ENCODE peak calls at places on chromosomes 3 and 15, in eight cellular contexts. B, I, K, A, V, P, N and X are unnamed samples.

GRCh38 chr15:32676095-32676643 is 34.7 kb downstream of the SCG5 start:
- DNase-seq in B (no peak), I (no peak), K (no peak), A (no peak), V (no peak), P (no peak), N (no peak), X (no peak)

GRCh38 chr3:157142315-157142714 is 17.6 kb downstream of the CCNL1 start:
- DNase-seq in B (no peak), I (no peak), K (no peak), A (no peak), V (no peak), P (no peak), N (no peak), X (no peak)

GRCh38 chr15:31365655-31366127 is 39.1 kb downstream of the KLF13 start:
- DNase-seq in B (peak), I (peak), K (peak), A (peak), V (peak), P (peak), N (no peak), X (peak)

GRCh38 chr3:64158334-64158733 is 66.9 kb downstream of the PRICKLE2 start:
- DNase-seq in B (no peak), I (no peak), K (peak), A (peak), V (no peak), P (no peak), N (no peak), X (peak)

GRCh38 chr3:155018621-155019330 is 61.3 kb upstream of the MME start:
- DNase-seq in B (no peak), I (no peak), K (no peak), A (peak), V (no peak), P (no peak), N (no peak), X (no peak)

GRCh38 chr3:10505050-10505790 is at the start of gene ATP2B2:
- DNase-seq in B (no peak), I (no peak), K (peak), A (no peak), V (no peak), P (no peak), N (no peak), X (no peak)

GRCh38 chr3:51933471-51934138 is 8.1 kb downstream of the RRP9 start:
- DNase-seq in B (no peak), I (no peak), K (no peak), A (no peak), V (no peak), P (no peak), N (no peak), X (no peak)

GRCh38 chr3:43001094-43001553 is 22.0 kb downstream of the GASK1A start:
- DNase-seq in B (peak), I (no peak), K (peak), A (peak), V (peak), P (peak), N (no peak), X (peak)

GRCh38 chr15:97978408-97979130 is 18.1 kb downstream of the ARRDC4 start:
- DNase-seq in B (no peak), I (no peak), K (peak), A (peak), V (no peak), P (peak), N (no peak), X (no peak)

GRCh38 chr3:72791132-72791531 is 57.1 kb downstream of the SHQ1 start:
- DNase-seq in B (no peak), I (no peak), K (no peak), A (peak), V (no peak), P (no peak), N (no peak), X (no peak)

GRCh38 chr3:83034806-83035703 is 1273.6 kb upstream of the GBE1 start:
- DNase-seq in B (no peak), I (no peak), K (no peak), A (no peak), V (no peak), P (no peak), N (no peak), X (no peak)

GRCh38 chr15:69735126-69735525 is 282.5 kb downstream of the RPLP1 start:
- DNase-seq in B (no peak), I (no peak), K (no peak), A (peak), V (peak), P (no peak), N (no peak), X (no peak)

GRCh38 chr15:24696201-24696600 is 20.6 kb downstream of the NPAP1 start:
- DNase-seq in B (no peak), I (no peak), K (no peak), A (no peak), V (no peak), P (no peak), N (no peak), X (no peak)

GRCh38 chr15:58483316-58483715 is 51.5 kb downstream of the LIPC start:
- DNase-seq in B (no peak), I (no peak), K (no peak), A (no peak), V (no peak), P (no peak), N (no peak), X (no peak)

GRCh38 chr15:90106522-90107117 is 4.4 kb upstream of the IDH2 start:
- DNase-seq in B (peak), I (no peak), K (peak), A (peak), V (no peak), P (no peak), N (peak), X (peak)

GRCh38 chr3:195168009-195168759 is 102.8 kb downstream of the XXYLT1 start:
- DNase-seq in B (no peak), I (no peak), K (no peak), A (no peak), V (no peak), P (no peak), N (no peak), X (no peak)

GRCh38 chr3:42652251-42652610 is 1.3 kb upstream of the ZBTB47 start:
- DNase-seq in B (no peak), I (no peak), K (no peak), A (no peak), V (peak), P (no peak), N (no peak), X (no peak)

GRCh38 chr15:63909819-63910437 is 76.2 kb upstream of the HERC1 start:
- DNase-seq in B (peak), I (no peak), K (peak), A (peak), V (peak), P (peak), N (no peak), X (no peak)

GRCh38 chr3:180040966-180041365 is 4.2 kb upstream of the PEX5L start:
- DNase-seq in B (no peak), I (no peak), K (no peak), A (peak), V (no peak), P (no peak), N (no peak), X (no peak)

GRCh38 chr15:35460616-35461015 is 85.3 kb downstream of the DPH6 start:
- DNase-seq in B (no peak), I (no peak), K (no peak), A (no peak), V (no peak), P (no peak), N (no peak), X (no peak)

GRCh38 chr15:97962263-97962662 is 1.8 kb downstream of the ARRDC4 start:
- DNase-seq in B (no peak), I (no peak), K (no peak), A (peak), V (no peak), P (no peak), N (no peak), X (no peak)

GRCh38 chr3:8632402-8633237 is 12.0 kb downstream of the SSUH2 start:
- DNase-seq in B (no peak), I (no peak), K (no peak), A (no peak), V (no peak), P (no peak), N (no peak), X (no peak)

GRCh38 chr3:192892981-192893827 is 24.5 kb downstream of the MB21D2 start:
- DNase-seq in B (peak), I (peak), K (peak), A (peak), V (peak), P (peak), N (peak), X (peak)

GRCh38 chr3:131806736-131807135 is 228.1 kb downstream of the CPNE4 start:
- DNase-seq in B (no peak), I (no peak), K (no peak), A (no peak), V (no peak), P (no peak), N (no peak), X (no peak)

GRCh38 chr3:187999821-188000220 is 154.1 kb upstream of the LPP start:
- DNase-seq in B (no peak), I (peak), K (no peak), A (no peak), V (no peak), P (no peak), N (no peak), X (no peak)

GRCh38 chr3:186619787-186620212 is 6.9 kb downstream of the AHSG start:
- DNase-seq in B (no peak), I (no peak), K (no peak), A (no peak), V (no peak), P (no peak), N (no peak), X (no peak)

GRCh38 chr3:149042766-149043386 is 43.5 kb downstream of the HLTF start:
- DNase-seq in B (peak), I (no peak), K (no peak), A (peak), V (peak), P (peak), N (no peak), X (no peak)

GRCh38 chr15:42228036-42228435 is 19.9 kb upstream of the VPS39 start:
- DNase-seq in B (no peak), I (no peak), K (no peak), A (no peak), V (no peak), P (no peak), N (no peak), X (no peak)

GRCh38 chr3:157532529-157533297 is 29.5 kb upstream of the VEPH1 start:
- DNase-seq in B (peak), I (no peak), K (no peak), A (peak), V (peak), P (peak), N (peak), X (peak)

GRCh38 chr3:19149388-19149787 is 1.1 kb downstream of the KCNH8 start:
- DNase-seq in B (no peak), I (no peak), K (peak), A (peak), V (peak), P (no peak), N (peak), X (peak)

GRCh38 chr3:94066829-94067470 is 4.1 kb downstream of the NSUN3 start:
- DNase-seq in B (no peak), I (no peak), K (no peak), A (no peak), V (no peak), P (no peak), N (no peak), X (no peak)

DNA sequence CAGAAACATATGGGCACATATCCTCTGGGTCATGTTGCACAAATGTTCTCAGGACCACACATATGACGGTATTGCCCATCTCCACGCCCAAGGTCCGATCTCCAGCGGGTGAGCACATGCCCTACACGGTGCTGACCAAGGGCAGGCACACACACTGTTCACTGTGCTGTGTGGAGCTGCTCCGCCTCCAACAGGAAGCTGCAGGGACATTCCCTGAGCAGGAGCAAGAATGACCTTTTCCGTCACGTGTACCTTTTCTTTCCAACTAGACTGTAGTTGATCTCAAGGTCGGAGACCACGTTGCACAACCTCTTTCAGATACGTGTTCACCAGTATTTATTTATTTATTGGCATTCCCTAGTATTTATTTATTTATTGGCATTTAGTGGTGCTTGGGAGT is 41.7 kb upstream of the B3GNT5 start:
- DNase-seq in B (no peak), I (no peak), K (peak), A (no peak), V (no peak), P (no peak), N (peak), X (no peak)
- TF ChIP-seq CTCF in B (no peak), I (no peak), K (no peak), A (no peak), V (no peak), P (no peak), N (no peak), X (no peak)

DNA sequence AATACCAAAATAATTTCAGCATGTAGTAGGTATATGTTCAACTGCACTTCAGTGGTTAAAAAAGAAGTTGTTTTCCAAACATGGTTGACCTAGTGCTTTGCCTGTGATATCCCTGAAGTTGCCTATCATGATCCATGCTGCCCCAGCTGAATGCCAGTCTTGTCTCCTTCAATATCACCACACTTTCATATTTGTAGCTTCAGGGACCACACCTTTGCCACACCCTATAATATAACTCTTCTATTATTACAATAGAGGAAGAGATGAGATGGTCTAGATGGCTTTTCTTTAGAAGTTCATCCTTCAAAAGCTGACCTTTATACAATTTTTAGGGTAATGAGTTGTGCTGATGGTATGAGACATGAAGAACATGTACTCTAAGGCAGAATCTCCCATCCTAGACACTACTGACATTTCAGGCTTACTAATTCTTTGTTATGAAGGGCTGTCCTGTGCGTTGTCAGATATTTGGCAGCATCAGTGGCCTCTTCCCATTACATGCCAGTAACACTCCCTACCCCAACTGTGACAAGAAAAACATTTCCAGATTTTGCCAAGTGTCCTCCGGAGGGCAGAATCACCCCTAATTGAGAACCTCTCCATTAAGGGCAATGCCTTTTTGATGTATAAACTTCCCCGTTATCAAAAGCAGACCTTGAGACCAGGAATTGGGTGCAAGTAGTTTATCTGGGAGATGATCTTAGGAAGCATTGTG is 76.2 kb upstream of the PLCL2 start:
- DNase-seq in B (no peak), I (no peak), K (no peak), A (peak), V (no peak), P (peak), N (no peak), X (no peak)
- TF ChIP-seq CTCF in B (no peak), I (no peak), K (no peak), A (peak), V (no peak), P (no peak), N (no peak), X (no peak)

GRCh38 chr3:24060055-24060454 is 115.0 kb downstream of the NR1D2 start:
- DNase-seq in B (peak), I (no peak), K (no peak), A (peak), V (peak), P (peak), N (no peak), X (no peak)
- TF ChIP-seq CTCF in B (peak), I (no peak), K (no peak), A (peak), V (no peak), P (no peak), N (no peak), X (no peak)

DNA sequence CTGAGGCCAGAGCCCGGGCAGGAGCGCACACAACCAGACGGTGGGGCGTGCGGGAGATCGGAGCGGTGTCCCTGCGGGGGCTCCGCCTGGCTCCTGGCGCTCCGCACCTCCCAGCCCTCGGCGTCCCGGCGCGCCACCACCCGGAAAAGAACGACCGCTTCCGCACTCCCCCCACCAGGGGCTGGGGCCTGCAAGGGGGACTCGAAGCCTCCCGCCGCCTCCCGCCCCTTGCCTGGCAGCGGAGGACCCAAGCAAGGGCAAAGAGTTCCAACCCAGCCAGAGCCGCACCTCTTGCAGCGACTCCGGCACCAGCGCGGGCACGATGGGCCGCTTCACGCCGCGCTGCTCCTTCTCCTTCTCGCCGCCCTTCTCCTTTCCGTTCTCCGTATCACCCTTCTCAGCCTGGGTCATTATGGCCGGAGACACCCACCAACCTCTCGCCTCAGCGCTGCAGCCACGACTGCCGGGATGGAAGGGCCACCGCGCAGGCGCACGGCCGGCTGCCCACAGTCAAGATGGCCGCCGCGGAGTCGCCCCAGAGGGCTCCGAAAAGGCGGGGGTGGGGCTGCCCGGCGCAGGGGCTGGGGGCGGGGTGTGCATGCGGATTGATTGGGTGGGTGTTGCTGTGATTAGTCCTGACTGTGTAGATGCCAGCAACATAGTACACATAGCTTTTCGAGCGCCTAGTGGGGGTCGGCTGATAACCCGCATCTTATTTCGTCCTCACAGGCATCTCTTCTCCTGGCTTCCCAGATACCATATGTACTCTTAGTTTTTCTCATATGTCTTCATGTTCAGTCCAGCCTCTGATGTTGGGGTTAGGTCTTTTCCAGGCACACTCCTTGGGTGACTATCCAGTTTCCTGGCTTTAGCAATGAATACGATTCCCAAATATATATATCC is at the start of gene ACTR8:
- DNase-seq in B (peak), I (peak), K (peak), A (peak), V (peak), P (peak), N (peak), X (peak)
- TF ChIP-seq CTCF in B (peak), I (no peak), K (peak), A (no peak), V (peak), P (peak), N (no peak), X (no peak)

GRCh38 chr3:12897537-12898289 is 56.3 kb upstream of the RPL32 start:
- DNase-seq in B (no peak), I (no peak), K (no peak), A (no peak), V (no peak), P (no peak), N (no peak), X (no peak)

GRCh38 chr3:12894629-12895028 is 53.3 kb upstream of the RPL32 start:
- DNase-seq in B (no peak), I (no peak), K (no peak), A (no peak), V (no peak), P (no peak), N (no peak), X (no peak)

GRCh38 chr3:12898290-12898979 is 57.1 kb upstream of the RPL32 start:
- DNase-seq in B (no peak), I (no peak), K (no peak), A (no peak), V (no peak), P (no peak), N (no peak), X (no peak)

GRCh38 chr3:12895391-12896205 is 54.2 kb upstream of the RPL32 start:
- DNase-seq in B (no peak), I (no peak), K (peak), A (peak), V (no peak), P (no peak), N (no peak), X (no peak)

DNA sequence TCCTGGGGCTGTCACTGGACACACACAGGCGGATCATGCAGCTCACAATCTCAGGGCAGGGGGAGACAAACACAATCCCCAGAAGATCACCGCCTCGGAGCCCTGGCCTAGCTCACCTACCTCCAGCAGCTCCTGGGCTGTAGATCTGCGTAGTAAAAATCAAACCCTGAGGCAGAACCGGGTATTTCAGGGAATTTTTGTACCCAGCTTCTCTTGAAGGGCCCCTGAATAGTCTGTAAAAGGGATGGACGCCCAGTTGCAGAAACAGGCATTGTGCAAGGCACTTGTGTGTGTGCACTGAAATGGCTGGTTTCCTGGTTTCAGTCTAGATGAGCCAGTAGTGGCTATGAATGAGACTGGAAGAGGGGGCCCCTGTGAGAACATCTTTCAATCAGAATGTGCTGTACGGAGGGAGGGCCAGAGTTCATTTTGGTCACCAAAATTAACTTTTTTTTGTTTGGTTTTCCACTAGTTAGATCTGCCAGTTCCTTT is 54.9 kb upstream of the RPL32 start:
- DNase-seq in B (no peak), I (no peak), K (no peak), A (peak), V (no peak), P (no peak), N (no peak), X (no peak)
- TF ChIP-seq CTCF in B (peak), I (no peak), K (no peak), A (no peak), V (no peak), P (no peak), N (no peak), X (no peak)